ENCODE peak calls at places on chromosome 5, in eight cellular contexts. D is GM13976, V is fibroblast of pulmonary artery, M is nephron progenitor cell, F is IMR-90, O is bronchial epithelial cell, K is testis, G is GM06990. W is an unnamed sample.

GRCh38 chr5:175692235-175692995 is 34.5 kb downstream of the HRH2 start:
- DNase-seq in D (no peak), V (no peak), M (no peak), F (no peak), O (no peak), K (no peak), G (no peak), W (no peak)

GRCh38 chr5:134902071-134902801 is 2.7 kb upstream of the PCBD2 start:
- DNase-seq in D (peak; percentile 74), V (peak; percentile 1), M (no peak), F (peak; percentile 48), O (peak; percentile 25), K (no peak), G (peak; percentile 70), W (no peak)

GRCh38 chr5:3740546-3741371 is 145.1 kb downstream of the IRX1 start:
- DNase-seq in D (no peak), V (no peak), M (no peak), F (no peak), O (peak; percentile 95), K (no peak), G (no peak), W (no peak)

GRCh38 chr5:160467555-160468418 is 46.1 kb downstream of the PTTG1 start:
- DNase-seq in D (peak; percentile 81), V (peak; percentile 84), M (peak; percentile 6), F (peak; percentile 87), O (peak; percentile 50), K (peak; percentile 57), G (peak; percentile 95), W (peak; percentile 60)

GRCh38 chr5:154884424-154884823 is 26.0 kb downstream of the CNOT8 start:
- DNase-seq in D (no peak), V (no peak), M (no peak), F (no peak), O (no peak), K (no peak), G (no peak), W (peak; percentile 71)

GRCh38 chr5:59587489-59588337 is 305.8 kb downstream of the PDE4D start:
- DNase-seq in D (no peak), V (peak; percentile 74), M (peak; percentile 73), F (peak; percentile 52), O (peak; percentile 51), K (peak; percentile 65), G (no peak), W (peak; percentile 91)

GRCh38 chr5:120614512-120614911 is 150.4 kb downstream of the PRR16 start:
- DNase-seq in D (no peak), V (peak; percentile 67), M (no peak), F (peak; percentile 70), O (peak; percentile 55), K (no peak), G (no peak), W (no peak)

GRCh38 chr5:154648706-154649105 is 106.5 kb upstream of the LARP1 start:
- DNase-seq in D (no peak), V (peak; percentile 31), M (no peak), F (peak; percentile 34), O (peak; percentile 18), K (no peak), G (no peak), W (no peak)

GRCh38 chr5:164002653-164003052 is 497.2 kb downstream of the MAT2B start:
- DNase-seq in D (no peak), V (no peak), M (no peak), F (peak; percentile 22), O (peak; percentile 70), K (no peak), G (no peak), W (no peak)

GRCh38 chr5:151799407-151799806 is 27.7 kb downstream of the G3BP1 start:
- DNase-seq in D (no peak), V (peak; percentile 62), M (no peak), F (peak; percentile 51), O (peak; percentile 46), K (no peak), G (no peak), W (no peak)

GRCh38 chr5:1462358-1462757 is 17.1 kb upstream of the SLC6A3 start:
- DNase-seq in D (no peak), V (no peak), M (no peak), F (no peak), O (no peak), K (no peak), G (no peak), W (no peak)

GRCh38 chr5:159971931-159972461 is 36.9 kb upstream of the TTC1 start:
- DNase-seq in D (peak; percentile 41), V (no peak), M (peak; percentile 76), F (no peak), O (no peak), K (peak; percentile 19), G (no peak), W (peak; percentile 48)

GRCh38 chr5:57447656-57448055 is 35.0 kb downstream of the ACTBL2 start:
- DNase-seq in D (no peak), V (no peak), M (no peak), F (peak; percentile 76), O (no peak), K (no peak), G (no peak), W (no peak)

GRCh38 chr5:39211773-39212172 is 7.6 kb downstream of the FYB1 start:
- DNase-seq in D (no peak), V (no peak), M (no peak), F (no peak), O (no peak), K (no peak), G (no peak), W (no peak)

GRCh38 chr5:167952278-167952990 is 339.0 kb upstream of the WWC1 start:
- DNase-seq in D (no peak), V (no peak), M (peak; percentile 48), F (no peak), O (no peak), K (no peak), G (no peak), W (peak; percentile 47)

GRCh38 chr5:90387508-90387907 is 22.0 kb downstream of the CETN3 start:
- DNase-seq in D (no peak), V (no peak), M (no peak), F (no peak), O (no peak), K (no peak), G (no peak), W (no peak)

GRCh38 chr5:95439801-95440493 is 48.8 kb downstream of the FAM81B start:
- DNase-seq in D (no peak), V (no peak), M (no peak), F (no peak), O (no peak), K (no peak), G (no peak), W (peak; percentile 50)

GRCh38 chr5:12284604-12285003 is 380.4 kb upstream of the CTNND2 start:
- DNase-seq in D (no peak), V (no peak), M (no peak), F (no peak), O (no peak), K (no peak), G (no peak), W (no peak)

GRCh38 chr5:12865529-12865928 is 961.3 kb upstream of the CTNND2 start:
- DNase-seq in D (no peak), V (peak; percentile 6), M (no peak), F (no peak), O (no peak), K (no peak), G (no peak), W (no peak)

GRCh38 chr5:149403923-149404745 is 25.0 kb upstream of the IL17B start:
- DNase-seq in D (no peak), V (no peak), M (no peak), F (peak; percentile 93), O (no peak), K (no peak), G (no peak), W (no peak)

GRCh38 chr5:149406979-149407306 is 27.9 kb upstream of the IL17B start:
- DNase-seq in D (no peak), V (no peak), M (no peak), F (no peak), O (no peak), K (no peak), G (no peak), W (no peak)

GRCh38 chr5:149405550-149406202 is 26.6 kb upstream of the IL17B start:
- DNase-seq in D (no peak), V (no peak), M (no peak), F (no peak), O (no peak), K (no peak), G (no peak), W (no peak)

GRCh38 chr5:149406203-149406978 is 27.3 kb upstream of the IL17B start:
- DNase-seq in D (no peak), V (peak; percentile 92), M (no peak), F (peak; percentile 94), O (no peak), K (peak; percentile 83), G (no peak), W (peak; percentile 59)

GRCh38 chr5:149404746-149405549 is 25.9 kb upstream of the IL17B start:
- DNase-seq in D (no peak), V (no peak), M (no peak), F (peak; percentile 95), O (no peak), K (no peak), G (no peak), W (no peak)
- TF ChIP-seq CTCF in D (no peak), V (no peak), M (no peak), F (peak; percentile 19), O (no peak), K (no peak), G (no peak), W (no peak)

GRCh38 chr5:148733601-148734438 is 79.5 kb upstream of the HTR4 start:
- DNase-seq in D (no peak), V (peak; percentile 90), M (peak; percentile 77), F (peak; percentile 84), O (peak; percentile 65), K (peak; percentile 96), G (peak; percentile 22), W (peak; percentile 71)
- TF ChIP-seq CTCF in D (peak; percentile 49), V (peak; percentile 67), M (peak; percentile 66), F (peak; percentile 82), O (peak; percentile 54), K (peak; percentile 61), G (peak; percentile 63), W (peak; percentile 79)

DNA sequence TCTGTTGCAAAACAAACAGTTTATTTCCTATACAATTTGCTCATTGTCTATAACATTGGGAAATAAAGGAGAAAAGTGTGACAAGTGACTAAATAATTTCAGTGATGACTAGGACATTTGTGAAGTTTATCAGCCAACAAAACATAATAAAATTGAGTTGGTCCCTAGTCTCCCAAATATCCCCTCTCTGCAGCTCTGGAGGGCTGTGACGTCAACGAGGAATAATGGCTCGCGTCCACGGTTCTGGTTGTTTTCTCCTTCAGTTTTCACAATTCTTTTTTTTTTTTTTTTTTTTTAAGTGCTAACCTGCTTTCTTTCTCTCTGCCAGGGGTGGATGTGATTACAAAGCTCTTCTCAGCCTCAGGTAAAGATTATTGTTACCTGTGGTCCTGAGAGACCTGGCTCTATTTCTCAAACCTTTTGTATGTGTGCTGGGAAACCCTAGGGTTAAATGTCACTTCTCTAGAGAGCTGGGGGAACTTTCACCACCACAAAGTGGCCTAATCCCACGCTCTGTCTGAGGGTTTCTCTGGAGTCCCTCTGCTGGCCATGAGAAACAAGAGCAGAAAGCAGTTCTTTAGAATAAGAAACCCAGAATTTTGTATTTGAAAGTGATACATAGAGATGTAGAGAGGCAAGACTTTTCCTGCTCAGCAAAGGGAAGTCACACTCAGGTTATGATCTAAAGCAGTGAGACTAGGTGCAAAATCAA is 36.2 kb upstream of the ANKRD55 start:
- DNase-seq in D (peak; percentile 50), V (peak; percentile 85), M (peak; percentile 20), F (peak; percentile 75), O (peak; percentile 25), K (peak; percentile 38), G (no peak), W (peak; percentile 37)
- TF ChIP-seq CTCF in D (peak; percentile 26), V (peak; percentile 84), M (peak; percentile 44), F (peak; percentile 75), O (peak; percentile 49), K (peak; percentile 48), G (peak; percentile 71), W (peak; percentile 69)

GRCh38 chr5:72711361-72711760 is 105.1 kb upstream of the TNPO1 start:
- DNase-seq in D (no peak), V (no peak), M (no peak), F (no peak), O (no peak), K (no peak), G (no peak), W (no peak)
- TF ChIP-seq CTCF in D (no peak), V (no peak), M (no peak), F (no peak), O (no peak), K (no peak), G (no peak), W (no peak)

W was measured in H9.